ENCODE peak calls at places on chromosomes 6 and 20, in seven cellular contexts. K, G, D, Z, E, O and L are unnamed samples. For H3K9me3, the result is how much of the 10 kb centered on the place peaks cover.

GRCh38 chr6:119076173-119076965 is 2.1 kb downstream of the FAM184A start:
- DNase-seq in K (no peak), G (no peak), D (no peak), Z (no peak), E (no peak), O (no peak), L (no peak)

GRCh38 chr6:118080547-118080946 is 173.5 kb downstream of the SLC35F1 start:
- DNase-seq in K (no peak), G (no peak), D (no peak), Z (no peak), E (no peak), O (no peak), L (no peak)

GRCh38 chr6:144697389-144697788 is 412.3 kb downstream of the UTRN start:
- DNase-seq in K (no peak), G (no peak), D (no peak), Z (no peak), E (no peak), O (no peak), L (no peak)

GRCh38 chr20:38290829-38291581 is 13.0 kb upstream of the BPI start:
- DNase-seq in K (peak), G (no peak), D (no peak), Z (peak), E (no peak), O (peak), L (no peak)

GRCh38 chr6:5087389-5087788 is 2.2 kb downstream of the PPP1R3G start:
- DNase-seq in K (peak), G (no peak), D (no peak), Z (no peak), E (no peak), O (no peak), L (no peak)

GRCh38 chr20:5973971-5974370 is 23.5 kb downstream of the MCM8 start:
- DNase-seq in K (no peak), G (no peak), D (no peak), Z (no peak), E (no peak), O (no peak), L (no peak)

GRCh38 chr6:74466572-74466971 is 739.3 kb downstream of the COL12A1 start:
- DNase-seq in K (no peak), G (no peak), D (no peak), Z (no peak), E (no peak), O (no peak), L (no peak)

GRCh38 chr6:83071023-83071422 is 3.6 kb downstream of the DOP1A start:
- DNase-seq in K (no peak), G (no peak), D (no peak), Z (no peak), E (no peak), O (peak), L (no peak)

GRCh38 chr6:41027799-41028617 is 11.0 kb downstream of the UNC5CL start:
- DNase-seq in K (peak), G (peak), D (peak), Z (peak), E (peak), O (peak), L (peak)

GRCh38 chr20:52410182-52410647 is 218.6 kb upstream of the ZFP64 start:
- DNase-seq in K (no peak), G (no peak), D (no peak), Z (no peak), E (no peak), O (peak), L (peak)

GRCh38 chr6:52361945-52362442 is at the start of gene PAQR8:
- DNase-seq in K (peak), G (peak), D (peak), Z (no peak), E (peak), O (peak), L (peak)

GRCh38 chr6:76416821-76417605 is 344.6 kb upstream of the IMPG1 start:
- DNase-seq in K (no peak), G (no peak), D (no peak), Z (no peak), E (no peak), O (no peak), L (no peak)

GRCh38 chr6:110475255-110475654 is 1.2 kb downstream of the SLC22A16 start:
- DNase-seq in K (no peak), G (no peak), D (no peak), Z (no peak), E (no peak), O (no peak), L (no peak)

GRCh38 chr6:34273242-34273805 is 24.5 kb upstream of the SMIM29 start:
- DNase-seq in K (peak), G (peak), D (no peak), Z (no peak), E (no peak), O (no peak), L (no peak)

GRCh38 chr6:67883500-67884366 is 751.3 kb upstream of the ADGRB3 start:
- DNase-seq in K (no peak), G (no peak), D (no peak), Z (no peak), E (no peak), O (no peak), L (no peak)
- H3K9me3 ChIP-seq in K (under half), G (under half), D (under half), Z (under half), E (under half), O (under half), L (under half)

DNA sequence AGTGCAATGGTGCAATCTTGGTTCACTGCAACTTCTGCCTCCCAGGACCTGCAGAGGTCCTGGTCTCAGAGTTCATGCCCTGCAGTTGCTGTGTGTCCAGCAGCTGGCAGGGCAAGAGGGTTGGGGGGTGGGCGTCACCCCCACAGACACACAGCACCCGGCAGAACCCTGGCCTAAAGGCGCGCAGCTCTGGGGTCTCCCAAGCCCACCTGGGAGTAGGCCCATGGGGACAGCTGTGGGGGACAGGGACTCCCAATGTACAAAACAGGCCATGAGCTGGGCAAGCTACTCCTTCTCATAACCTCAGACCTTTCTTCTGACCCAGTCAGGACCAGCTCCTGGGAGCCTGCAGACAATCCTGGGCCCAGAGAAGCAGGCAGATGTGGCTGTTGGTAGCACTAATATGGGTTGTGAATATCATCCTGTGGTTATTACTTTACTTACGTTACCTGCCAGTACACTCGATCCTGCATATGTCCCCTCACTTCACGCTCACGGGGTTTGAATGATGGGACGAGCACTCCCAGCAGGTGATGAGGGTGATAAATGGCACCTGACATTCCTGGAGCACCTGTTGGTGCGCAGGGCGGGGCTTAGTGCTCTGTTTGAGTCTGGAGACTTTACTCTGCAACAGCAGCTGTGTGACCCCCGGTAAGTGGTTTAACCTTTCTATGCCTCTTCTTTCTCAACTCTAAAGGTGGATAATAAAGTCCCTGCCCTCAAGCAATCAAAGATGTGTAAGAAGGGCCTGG is 39.9 kb upstream of the SULF2 start:
- DNase-seq in K (peak), G (no peak), D (no peak), Z (no peak), E (no peak), O (no peak), L (no peak)
- H3K9me3 ChIP-seq in K (under half), G (under half), D (under half), Z (under half), E (under half), O (under half), L (under half)

DNA sequence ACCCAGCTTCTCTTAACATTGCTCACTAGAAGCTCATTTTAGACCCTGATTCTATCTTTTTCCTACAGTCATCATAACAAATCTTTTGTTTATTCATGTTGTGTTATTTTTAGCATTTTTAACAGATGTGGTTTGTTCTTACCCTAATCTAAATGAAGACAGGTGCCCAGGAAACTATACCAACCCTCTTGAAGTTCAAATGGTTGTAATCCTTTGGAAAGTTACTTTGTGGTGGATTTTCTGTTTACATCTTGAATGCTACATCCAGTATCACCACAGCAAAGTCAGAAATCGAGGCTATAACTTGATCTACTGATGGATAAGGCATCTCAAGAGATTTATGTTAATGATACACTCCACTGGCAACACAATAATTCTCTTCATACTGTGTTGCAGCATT is 26.2 kb downstream of the SMAP1 start:
- DNase-seq in K (no peak), G (no peak), D (no peak), Z (no peak), E (no peak), O (no peak), L (no peak)
- H3K9me3 ChIP-seq in K (under half), G (under half), D (under half), Z (under half), E (under half), O (under half), L (under half)

GRCh38 chr20:49283703-49284625 is 6.1 kb upstream of the ZNFX1 start:
- DNase-seq in K (no peak), G (no peak), D (no peak), Z (no peak), E (no peak), O (no peak), L (no peak)
- H3K9me3 ChIP-seq in K (under half), G (under half), D (under half), Z (under half), E (half or more), O (under half), L (half or more)

GRCh38 chr6:348860-349396 is 42.6 kb upstream of the IRF4 start:
- DNase-seq in K (peak), G (no peak), D (no peak), Z (no peak), E (no peak), O (no peak), L (no peak)
- H3K9me3 ChIP-seq in K (under half), G (under half), D (under half), Z (half or more), E (under half), O (under half), L (under half)